ENCODE peak calls at places on chromosomes 12 and 14, in seven cellular contexts. K, I, P, Y, R, D and W are unnamed samples.

GRCh38 chr12:104446646-104447415 is 9.9 kb upstream of the CHST11 start:
- DNase-seq in K (no peak), I (no peak), P (no peak), Y (no peak), R (no peak), D (no peak), W (no peak)

GRCh38 chr12:26297386-26298070 is 102.2 kb downstream of the SSPN start:
- DNase-seq in K (no peak), I (no peak), P (no peak), Y (no peak), R (no peak), D (no peak), W (no peak)

GRCh38 chr12:57803317-57803893 is 15.1 kb downstream of the AVIL start:
- DNase-seq in K (peak), I (peak), P (peak), Y (peak), R (no peak), D (peak), W (peak)

GRCh38 chr12:109893250-109893995 is 6.7 kb upstream of the TCHP start:
- DNase-seq in K (no peak), I (no peak), P (no peak), Y (no peak), R (no peak), D (no peak), W (no peak)

GRCh38 chr12:132711169-132711843 is 664 bp downstream of the PGAM5 start:
- DNase-seq in K (no peak), I (no peak), P (no peak), Y (no peak), R (no peak), D (peak), W (peak)

GRCh38 chr12:32301216-32301615 is 98.1 kb upstream of the FGD4 start:
- DNase-seq in K (no peak), I (no peak), P (no peak), Y (no peak), R (no peak), D (no peak), W (no peak)

GRCh38 chr14:103930051-103930604 is 1.9 kb downstream of the TDRD9 start:
- DNase-seq in K (no peak), I (no peak), P (no peak), Y (peak), R (no peak), D (no peak), W (no peak)

GRCh38 chr12:49789992-49790391 is 38.2 kb downstream of the NCKAP5L start:
- DNase-seq in K (no peak), I (no peak), P (no peak), Y (no peak), R (peak), D (peak), W (no peak)

GRCh38 chr12:115934046-115934445 is 343.4 kb downstream of the MED13L start:
- DNase-seq in K (no peak), I (no peak), P (no peak), Y (no peak), R (no peak), D (no peak), W (no peak)

GRCh38 chr14:23131482-23131881 is 12.4 kb upstream of the CEBPE start:
- DNase-seq in K (no peak), I (no peak), P (no peak), Y (no peak), R (peak), D (no peak), W (no peak)

GRCh38 chr12:92485356-92486348 is 217.1 kb upstream of the PLEKHG7 start:
- DNase-seq in K (no peak), I (no peak), P (no peak), Y (no peak), R (no peak), D (no peak), W (no peak)

GRCh38 chr12:111394480-111394879 is 11.2 kb upstream of the SH2B3 start:
- DNase-seq in K (no peak), I (no peak), P (no peak), Y (no peak), R (no peak), D (no peak), W (peak)

GRCh38 chr14:89185919-89186849 is 230.8 kb downstream of the FOXN3 start:
- DNase-seq in K (no peak), I (no peak), P (peak), Y (peak), R (no peak), D (no peak), W (peak)

GRCh38 chr14:99549684-99550083 is 54.3 kb downstream of the CCDC85C start:
- DNase-seq in K (no peak), I (no peak), P (peak), Y (no peak), R (no peak), D (no peak), W (peak)

GRCh38 chr14:90828642-90829487 is 12.6 kb upstream of the TTC7B start:
- DNase-seq in K (no peak), I (no peak), P (no peak), Y (no peak), R (peak), D (no peak), W (no peak)

GRCh38 chr14:38567728-38568127 is 311.8 kb upstream of the CLEC14A start:
- DNase-seq in K (no peak), I (no peak), P (no peak), Y (no peak), R (no peak), D (no peak), W (no peak)

GRCh38 chr12:30835216-30835615 is 80.5 kb upstream of the CAPRIN2 start:
- DNase-seq in K (no peak), I (no peak), P (no peak), Y (no peak), R (no peak), D (peak), W (no peak)

GRCh38 chr12:113244015-113244983 is 23.0 kb downstream of the TPCN1 start:
- DNase-seq in K (no peak), I (no peak), P (no peak), Y (no peak), R (peak), D (no peak), W (no peak)

GRCh38 chr12:53738834-53739284 is 11.6 kb upstream of the CALCOCO1 start:
- DNase-seq in K (no peak), I (no peak), P (no peak), Y (no peak), R (no peak), D (no peak), W (no peak)

GRCh38 chr14:100640481-100641273 is 53.5 kb upstream of the BEGAIN start:
- DNase-seq in K (peak), I (no peak), P (peak), Y (peak), R (peak), D (no peak), W (no peak)

GRCh38 chr12:62263956-62264355 is 3.8 kb downstream of the USP15 start:
- DNase-seq in K (no peak), I (no peak), P (no peak), Y (no peak), R (no peak), D (no peak), W (no peak)

GRCh38 chr12:30795660-30796507 is 41.1 kb upstream of the CAPRIN2 start:
- DNase-seq in K (peak), I (no peak), P (peak), Y (peak), R (peak), D (peak), W (peak)